ENCODE peak calls at places on chromosomes 4 and X, in nine cellular contexts. Z, S, C, Q, K, G, T, J and U are unnamed samples.

GRCh38 chrX:19670854-19671620 is 155.7 kb upstream of the MAP3K15 start:
- DNase-seq in Z (peak; percentile 45), S (no peak), C (no peak), Q (no peak), K (peak; percentile 51), G (no peak), T (no peak), J (peak; percentile 27), U (peak; percentile 83)

GRCh38 chr4:16687845-16688244 is 210.6 kb downstream of the LDB2 start:
- DNase-seq in Z (no peak), S (no peak), C (no peak), Q (no peak), K (no peak), G (no peak), T (no peak), J (no peak), U (no peak)

GRCh38 chr4:125433453-125433852 is 118.7 kb downstream of the FAT4 start:
- DNase-seq in Z (no peak), S (no peak), C (no peak), Q (no peak), K (peak; percentile 7), G (peak; percentile 21), T (no peak), J (no peak), U (peak; percentile 31)

GRCh38 chrX:71128915-71129765 is 10.7 kb downstream of the MED12 start:
- DNase-seq in Z (peak; percentile 69), S (no peak), C (no peak), Q (peak; percentile 81), K (peak; percentile 36), G (peak; percentile 5), T (peak; percentile 83), J (peak; percentile 57), U (no peak)

GRCh38 chrX:133414399-133415275 is 652 bp downstream of the GPC4 start:
- DNase-seq in Z (peak; percentile 32), S (no peak), C (peak; percentile 1), Q (peak; percentile 8), K (no peak), G (no peak), T (no peak), J (no peak), U (no peak)

GRCh38 chrX:15983034-15983433 is 128.4 kb upstream of the AP1S2 start:
- DNase-seq in Z (no peak), S (no peak), C (no peak), Q (no peak), K (no peak), G (no peak), T (no peak), J (no peak), U (no peak)

GRCh38 chr4:61397174-61397573 is 197.0 kb downstream of the ADGRL3 start:
- DNase-seq in Z (no peak), S (no peak), C (no peak), Q (no peak), K (no peak), G (no peak), T (no peak), J (no peak), U (no peak)

GRCh38 chr4:74181225-74181624 is 23.3 kb downstream of the MTHFD2L start:
- DNase-seq in Z (no peak), S (no peak), C (no peak), Q (no peak), K (peak; percentile 77), G (no peak), T (no peak), J (no peak), U (no peak)

GRCh38 chrX:17375361-17375630 is 296 bp downstream of the NHS start:
- DNase-seq in Z (no peak), S (no peak), C (no peak), Q (no peak), K (no peak), G (no peak), T (no peak), J (peak; percentile 49), U (peak; percentile 4)

GRCh38 chrX:119292445-119292844 is 56.4 kb downstream of the PGRMC1 start:
- DNase-seq in Z (no peak), S (no peak), C (no peak), Q (no peak), K (peak; percentile 1), G (no peak), T (no peak), J (no peak), U (no peak)